ENCODE peak calls at places on chromosomes 16 and 17, in five cellular contexts. I is IMR-90, M is mesenchymal stem cell, X is neuronal stem cell, Q is H1. D is an unnamed sample.

GRCh38 chr17:68718924-68719323 is 117.8 kb upstream of the FAM20A start:
- DNase-seq in I (no peak), M (no peak), X (no peak), Q (no peak), D (no peak)

GRCh38 chr16:27461483-27462171 is 59.7 kb downstream of the IL21R start:
- DNase-seq in I (peak), M (no peak), X (no peak), Q (no peak), D (no peak)

GRCh38 chr16:10941127-10941933 is 938 bp downstream of the DEXI start:
- DNase-seq in I (no peak), M (no peak), X (no peak), Q (no peak), D (peak)

GRCh38 chr16:31134625-31135534 is 647 bp downstream of the PRSS8 start:
- DNase-seq in I (no peak), M (peak), X (no peak), Q (no peak), D (peak)

GRCh38 chr16:82061861-82062525 is 26.9 kb downstream of the HSD17B2 start:
- DNase-seq in I (peak), M (peak), X (no peak), Q (no peak), D (peak)

GRCh38 chr16:3259097-3259496 is 2.7 kb upstream of the MEFV start:
- DNase-seq in I (no peak), M (no peak), X (no peak), Q (no peak), D (no peak)

GRCh38 chr17:4043862-4044261 is 79.6 kb upstream of the ATP2A3 start:
- DNase-seq in I (no peak), M (no peak), X (no peak), Q (no peak), D (no peak)

GRCh38 chr17:12522743-12523181 is 142.9 kb upstream of the MYOCD start:
- DNase-seq in I (peak), M (peak), X (no peak), Q (no peak), D (peak)

GRCh38 chr17:75319818-75320691 is 30.8 kb upstream of the SLC25A19 start:
- DNase-seq in I (peak), M (peak), X (no peak), Q (no peak), D (no peak)

GRCh38 chr17:44689492-44690217 is at the start of gene CCDC43:
- DNase-seq in I (peak), M (peak), X (peak), Q (peak), D (peak)
- H2BK15ac ChIP-seq in I (peak), M (peak), X (no peak), Q (peak), D (no peak)

DNA sequence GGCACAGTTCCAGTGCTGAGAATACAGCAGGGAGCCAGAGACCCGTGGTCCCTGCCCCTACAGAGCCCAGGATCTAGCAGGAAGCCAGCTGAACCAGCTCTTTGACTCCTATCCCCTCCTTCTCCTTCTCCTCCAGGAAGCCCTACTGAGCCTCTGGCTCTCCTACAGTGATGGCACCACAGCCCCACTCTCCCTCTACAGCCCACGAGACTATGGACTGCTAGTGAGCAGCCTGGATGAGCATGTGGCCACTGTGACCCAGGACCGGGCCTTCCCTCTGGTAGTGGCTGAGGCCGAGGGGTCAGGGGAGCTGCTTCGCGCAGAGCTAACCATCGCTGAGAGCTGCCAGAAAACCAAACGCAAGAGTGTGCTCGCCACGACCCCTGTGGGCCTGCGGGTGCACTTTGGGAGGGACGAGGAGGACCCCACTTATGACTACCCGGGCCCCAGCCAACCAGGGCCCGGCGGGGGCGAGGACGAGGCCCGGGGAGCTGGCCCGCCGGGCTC is 57.7 kb downstream of the TMEM132E start:
- DNase-seq in I (no peak), M (no peak), X (no peak), Q (no peak), D (no peak)
- H3K4me3 ChIP-seq in I (no peak), M (no peak), X (no peak), Q (no peak), D (no peak)

GRCh38 chr16:70430667-70431536 is 8.0 kb downstream of the ST3GAL2 start:
- DNase-seq in I (peak), M (peak), X (no peak), Q (no peak), D (peak)
- H2BK15ac ChIP-seq in I (peak), M (peak), X (no peak), Q (peak), D (peak)

DNA sequence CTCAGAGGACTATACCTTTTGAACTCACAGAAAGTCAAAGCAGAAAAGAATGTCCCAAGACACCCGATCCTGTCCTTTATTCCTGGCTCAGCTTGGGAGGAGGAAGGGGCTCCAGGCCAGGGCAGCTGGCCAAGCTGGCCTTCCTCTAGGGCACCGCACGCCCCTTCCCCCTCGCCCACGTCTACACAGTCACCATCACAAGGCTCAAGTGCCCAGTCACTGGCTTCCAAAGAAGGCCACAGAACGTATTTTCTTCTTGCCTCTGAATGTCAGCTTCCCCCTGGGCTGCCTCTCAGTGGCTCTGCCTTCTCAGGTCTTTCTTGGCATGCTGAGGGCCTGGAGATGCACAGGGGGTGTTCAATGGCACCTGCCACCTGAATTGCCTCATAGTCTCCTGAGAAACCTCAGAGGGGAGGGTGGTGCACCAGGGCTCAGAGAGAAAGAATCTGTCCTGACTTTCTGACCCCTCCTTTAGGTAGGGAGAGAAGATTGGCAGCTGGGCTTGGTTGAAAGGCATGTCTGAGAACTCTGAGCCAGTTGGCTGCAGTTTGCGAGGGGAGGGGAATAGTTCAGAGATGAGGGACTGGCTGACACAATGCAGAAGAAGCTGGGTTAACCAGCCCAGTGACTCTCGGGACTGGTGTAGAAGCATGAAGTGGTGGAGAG is 2.1 kb downstream of the DHRS11 start:
- DNase-seq in I (no peak), M (no peak), X (no peak), Q (no peak), D (peak)
- H3K4me3 ChIP-seq in I (no peak), M (no peak), X (no peak), Q (no peak), D (no peak)

GRCh38 chr17:39979865-39980401 is 674 bp upstream of the PSMD3 start:
- DNase-seq in I (peak), M (peak), X (no peak), Q (no peak), D (peak)

GRCh38 chr17:39981207-39982068 is 831 bp downstream of the PSMD3 start:
- DNase-seq in I (no peak), M (peak), X (no peak), Q (no peak), D (peak)

GRCh38 chr17:39979021-39979660 is 1.5 kb upstream of the PSMD3 start:
- DNase-seq in I (peak), M (peak), X (no peak), Q (no peak), D (peak)

GRCh38 chr17:39982069-39982371 is 1.4 kb downstream of the PSMD3 start:
- DNase-seq in I (no peak), M (no peak), X (no peak), Q (no peak), D (no peak)

GRCh38 chr17:39980402-39981206 is at the start of gene PSMD3:
- DNase-seq in I (peak), M (peak), X (peak), Q (peak), D (peak)
- H2BK15ac ChIP-seq in I (peak), M (peak), X (peak), Q (peak), D (no peak)

GRCh38 chr17:79749156-79749815 is 18.5 kb downstream of the ENPP7 start:
- DNase-seq in I (peak), M (peak), X (no peak), Q (no peak), D (no peak)
- H3K4me3 ChIP-seq in I (no peak), M (no peak), X (no peak), Q (no peak), D (no peak)

GRCh38 chr16:22652463-22652845 is 141.8 kb downstream of the NPIPB5 start:
- DNase-seq in I (no peak), M (no peak), X (no peak), Q (no peak), D (no peak)
- H2BK15ac ChIP-seq in I (no peak), M (no peak), X (no peak), Q (no peak), D (no peak)

GRCh38 chr17:58533616-58534188 is 19.3 kb upstream of the MTMR4 start:
- DNase-seq in I (no peak), M (no peak), X (no peak), Q (no peak), D (no peak)

GRCh38 chr17:58532555-58532951 is 18.1 kb upstream of the MTMR4 start:
- DNase-seq in I (no peak), M (no peak), X (no peak), Q (no peak), D (no peak)

GRCh38 chr17:58530655-58531054 is 16.2 kb upstream of the MTMR4 start:
- DNase-seq in I (no peak), M (no peak), X (no peak), Q (no peak), D (no peak)

GRCh38 chr17:58531122-58531521 is 16.7 kb upstream of the MTMR4 start:
- DNase-seq in I (no peak), M (no peak), X (no peak), Q (no peak), D (no peak)

DNA sequence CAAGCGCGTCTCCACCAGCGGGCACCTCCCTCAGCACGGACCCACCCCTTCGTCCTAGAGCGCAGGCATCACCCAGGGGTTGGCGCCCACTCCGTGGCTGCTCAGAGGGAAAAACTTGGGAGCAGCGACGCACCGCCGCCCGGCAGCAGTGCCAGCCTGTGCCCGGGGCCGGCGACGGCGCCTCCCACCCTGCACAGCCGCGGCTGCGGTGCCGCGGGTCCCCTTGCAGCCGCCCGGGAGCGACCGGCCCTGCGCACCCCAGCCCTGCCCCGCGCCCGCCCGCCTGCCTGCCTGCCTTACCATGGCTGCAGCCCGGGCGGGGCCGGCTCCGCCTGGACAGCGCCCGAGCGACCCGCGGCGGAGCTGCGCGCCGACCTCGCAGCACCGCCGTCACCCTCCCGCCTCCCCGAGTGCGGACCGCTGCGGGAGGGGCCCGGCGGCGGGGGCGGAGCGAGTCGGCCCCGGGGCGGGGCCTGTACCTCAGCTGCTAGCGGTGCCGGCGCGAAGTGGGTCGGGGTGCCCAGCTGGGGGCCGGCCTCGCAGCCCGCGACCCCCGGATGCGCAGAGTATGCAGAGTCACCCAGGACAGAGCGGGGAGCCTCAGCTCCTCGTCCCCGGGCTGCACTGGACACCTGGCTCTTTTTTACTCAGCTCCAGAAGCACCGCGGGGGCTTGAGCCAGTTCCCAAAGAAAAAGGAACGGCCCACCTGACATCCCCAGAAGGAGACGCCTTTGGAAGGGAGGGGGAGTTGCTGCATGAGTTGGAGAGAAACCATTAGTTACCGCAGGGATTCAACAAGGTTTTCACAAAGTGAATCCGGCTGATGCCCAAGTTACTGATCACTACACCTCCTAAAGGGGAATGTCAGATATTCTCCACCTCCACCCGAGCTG is 17.5 kb upstream of the MTMR4 start:
- DNase-seq in I (peak), M (peak), X (peak), Q (no peak), D (peak)
- H3K4me3 ChIP-seq in I (peak), M (peak), X (peak), Q (peak), D (peak)

GRCh38 chr16:23373436-23374219 is 71.5 kb downstream of the SCNN1B start:
- DNase-seq in I (no peak), M (no peak), X (no peak), Q (no peak), D (no peak)

GRCh38 chr16:23368469-23368868 is 66.4 kb downstream of the SCNN1B start:
- DNase-seq in I (peak), M (no peak), X (no peak), Q (no peak), D (no peak)

GRCh38 chr16:23374721-23375120 is 72.6 kb downstream of the SCNN1B start:
- DNase-seq in I (no peak), M (no peak), X (no peak), Q (no peak), D (no peak)

GRCh38 chr16:23369416-23369815 is 67.3 kb downstream of the SCNN1B start:
- DNase-seq in I (no peak), M (no peak), X (no peak), Q (no peak), D (no peak)

GRCh38 chr16:23371368-23371767 is 69.3 kb downstream of the SCNN1B start:
- DNase-seq in I (no peak), M (no peak), X (no peak), Q (no peak), D (no peak)
- H2BK15ac ChIP-seq in I (no peak), M (no peak), X (no peak), Q (peak), D (no peak)

GRCh38 chr16:2211923-2212347 is 1.3 kb upstream of the BRICD5 start:
- DNase-seq in I (no peak), M (no peak), X (no peak), Q (no peak), D (no peak)
- H3K4me3 ChIP-seq in I (no peak), M (no peak), X (peak), Q (no peak), D (no peak)

D was measured in mesendoderm.